ENCODE peak calls at places on chromosome 15, in seven cellular contexts. One of them, this sample, is unnamed.

GRCh38 chr15:92494791-92495190 is 101.1 kb downstream of the ST8SIA2 start:
- DNase-seq in A549: no peak
- DNase-seq in transverse colon: no peak
- DNase-seq in H1: no peak
- DNase-seq in esophagus muscularis mucosa: no peak
- DNase-seq in tibial nerve: no peak
- DNase-seq in ovary: no peak
- DNase-seq in this sample: no peak

GRCh38 chr15:41780266-41780665 is 6.0 kb downstream of the MAPKBP1 start:
- DNase-seq in transverse colon: no peak
- DNase-seq in tibial nerve: no peak
- DNase-seq in A549: no peak
- DNase-seq in ovary: no peak
- DNase-seq in H1: no peak
- DNase-seq in esophagus muscularis mucosa: peak; percentile 75
- DNase-seq in this sample: no peak

GRCh38 chr15:25481208-25481862 is 42.5 kb upstream of the UBE3A start:
- DNase-seq in transverse colon: peak; percentile 8
- DNase-seq in tibial nerve: no peak
- DNase-seq in A549: no peak
- DNase-seq in esophagus muscularis mucosa: no peak
- DNase-seq in H1: peak; percentile 65
- DNase-seq in ovary: peak; percentile 32
- DNase-seq in this sample: peak; percentile 36

GRCh38 chr15:31977812-31978662 is 52.3 kb upstream of the CHRNA7 start:
- DNase-seq in tibial nerve: peak; percentile 37
- DNase-seq in transverse colon: peak; percentile 69
- DNase-seq in A549: peak; percentile 69
- DNase-seq in esophagus muscularis mucosa: no peak
- DNase-seq in H1: no peak
- DNase-seq in ovary: peak; percentile 70
- DNase-seq in this sample: peak; percentile 86

GRCh38 chr15:67076147-67076843 is 10.9 kb downstream of the SMAD3 start:
- DNase-seq in ovary: no peak
- DNase-seq in esophagus muscularis mucosa: no peak
- DNase-seq in tibial nerve: no peak
- DNase-seq in transverse colon: no peak
- DNase-seq in H1: no peak
- DNase-seq in A549: peak; percentile 72
- DNase-seq in this sample: no peak

GRCh38 chr15:63532307-63532744 is 27.9 kb downstream of the USP3 start:
- DNase-seq in tibial nerve: no peak
- DNase-seq in H1: no peak
- DNase-seq in esophagus muscularis mucosa: no peak
- DNase-seq in A549: peak; percentile 37
- DNase-seq in transverse colon: no peak
- DNase-seq in ovary: no peak
- DNase-seq in this sample: no peak

GRCh38 chr15:75153084-75153483 is 48.6 kb upstream of the C15orf39 start:
- DNase-seq in A549: peak; percentile 84
- DNase-seq in esophagus muscularis mucosa: no peak
- DNase-seq in H1: no peak
- DNase-seq in tibial nerve: no peak
- DNase-seq in ovary: no peak
- DNase-seq in transverse colon: no peak
- DNase-seq in this sample: peak; percentile 42

GRCh38 chr15:62407216-62407615 is 242.1 kb upstream of the C2CD4B start:
- DNase-seq in A549: no peak
- DNase-seq in ovary: no peak
- DNase-seq in H1: no peak
- DNase-seq in tibial nerve: no peak
- DNase-seq in esophagus muscularis mucosa: no peak
- DNase-seq in transverse colon: no peak
- DNase-seq in this sample: no peak

GRCh38 chr15:29822100-29822684 is at the start of gene TJP1:
- DNase-seq in A549: peak; percentile 84
- DNase-seq in tibial nerve: peak; percentile 62
- DNase-seq in transverse colon: peak; percentile 81
- DNase-seq in H1: no peak
- DNase-seq in ovary: peak; percentile 89
- DNase-seq in esophagus muscularis mucosa: peak; percentile 93
- DNase-seq in this sample: peak; percentile 95

GRCh38 chr15:63291507-63291906 is 14.1 kb downstream of the APH1B start:
- DNase-seq in A549: peak; percentile 17
- DNase-seq in esophagus muscularis mucosa: no peak
- DNase-seq in H1: no peak
- DNase-seq in ovary: no peak
- DNase-seq in transverse colon: no peak
- DNase-seq in tibial nerve: no peak
- DNase-seq in this sample: no peak

GRCh38 chr15:39230205-39230916 is 350.5 kb upstream of the THBS1 start:
- DNase-seq in transverse colon: no peak
- DNase-seq in H1: no peak
- DNase-seq in tibial nerve: no peak
- DNase-seq in ovary: no peak
- DNase-seq in esophagus muscularis mucosa: no peak
- DNase-seq in A549: no peak
- DNase-seq in this sample: peak; percentile 34

GRCh38 chr15:86080302-86080701 is 631 bp downstream of the AGBL1 start:
- DNase-seq in ovary: no peak
- DNase-seq in transverse colon: no peak
- DNase-seq in esophagus muscularis mucosa: peak; percentile 77
- DNase-seq in A549: no peak
- DNase-seq in tibial nerve: no peak
- DNase-seq in H1: no peak
- DNase-seq in this sample: no peak

GRCh38 chr15:92797168-92798052 is 102.7 kb upstream of the CHD2 start:
- DNase-seq in ovary: no peak
- DNase-seq in transverse colon: no peak
- DNase-seq in A549: peak; percentile 84
- DNase-seq in tibial nerve: peak; percentile 95
- DNase-seq in H1: no peak
- DNase-seq in esophagus muscularis mucosa: no peak
- DNase-seq in this sample: peak; percentile 62

GRCh38 chr15:77032052-77032646 is 37.2 kb downstream of the PSTPIP1 start:
- DNase-seq in H1: no peak
- DNase-seq in tibial nerve: no peak
- DNase-seq in ovary: no peak
- DNase-seq in A549: no peak
- DNase-seq in esophagus muscularis mucosa: no peak
- DNase-seq in transverse colon: peak; percentile 7
- DNase-seq in this sample: peak; percentile 23

GRCh38 chr15:88048237-88048636 is 208.3 kb downstream of the NTRK3 start:
- DNase-seq in ovary: no peak
- DNase-seq in H1: no peak
- DNase-seq in A549: no peak
- DNase-seq in transverse colon: no peak
- DNase-seq in esophagus muscularis mucosa: no peak
- DNase-seq in tibial nerve: no peak
- DNase-seq in this sample: no peak

GRCh38 chr15:27019687-27020086 is 48.7 kb downstream of the GABRG3 start:
- DNase-seq in H1: no peak
- DNase-seq in transverse colon: no peak
- DNase-seq in tibial nerve: no peak
- DNase-seq in ovary: no peak
- DNase-seq in A549: no peak
- DNase-seq in esophagus muscularis mucosa: no peak
- DNase-seq in this sample: no peak

GRCh38 chr15:80698636-80699035 is 3.5 kb downstream of the ABHD17C start:
- DNase-seq in H1: no peak
- DNase-seq in esophagus muscularis mucosa: no peak
- DNase-seq in transverse colon: no peak
- DNase-seq in ovary: no peak
- DNase-seq in tibial nerve: no peak
- DNase-seq in A549: no peak
- DNase-seq in this sample: no peak

GRCh38 chr15:66780172-66780972 is 78.3 kb downstream of the SMAD6 start:
- DNase-seq in esophagus muscularis mucosa: no peak
- DNase-seq in tibial nerve: no peak
- DNase-seq in A549: peak; percentile 44
- DNase-seq in transverse colon: peak; percentile 62
- DNase-seq in ovary: no peak
- DNase-seq in H1: no peak
- DNase-seq in this sample: no peak

GRCh38 chr15:79479616-79480015 is 47.5 kb downstream of the MINAR1 start:
- DNase-seq in transverse colon: no peak
- DNase-seq in A549: no peak
- DNase-seq in esophagus muscularis mucosa: peak; percentile 90
- DNase-seq in ovary: no peak
- DNase-seq in tibial nerve: no peak
- DNase-seq in H1: no peak
- DNase-seq in this sample: no peak

GRCh38 chr15:74977599-74977998 is 17.8 kb upstream of the SCAMP5 start:
- DNase-seq in esophagus muscularis mucosa: no peak
- DNase-seq in transverse colon: no peak
- DNase-seq in H1: no peak
- DNase-seq in A549: no peak
- DNase-seq in tibial nerve: no peak
- DNase-seq in ovary: no peak
- DNase-seq in this sample: no peak

GRCh38 chr15:100934166-100934565 is 15.0 kb downstream of the LRRK1 start:
- DNase-seq in tibial nerve: no peak
- DNase-seq in transverse colon: no peak
- DNase-seq in esophagus muscularis mucosa: no peak
- DNase-seq in H1: no peak
- DNase-seq in ovary: no peak
- DNase-seq in A549: no peak
- DNase-seq in this sample: no peak

GRCh38 chr15:52529289-52529929 is 729 bp upstream of the MYO5A start:
- DNase-seq in transverse colon: peak; percentile 20
- DNase-seq in A549: peak; percentile 15
- DNase-seq in ovary: no peak
- DNase-seq in tibial nerve: no peak
- DNase-seq in H1: no peak
- DNase-seq in esophagus muscularis mucosa: no peak
- DNase-seq in this sample: no peak
- TF ChIP-seq EP300 in transverse colon: no peak
- TF ChIP-seq EP300 in A549: no peak
- TF ChIP-seq EP300 in ovary: no peak
- TF ChIP-seq EP300 in tibial nerve: no peak
- TF ChIP-seq EP300 in H1: no peak
- TF ChIP-seq EP300 in esophagus muscularis mucosa: no peak
- TF ChIP-seq EP300 in this sample: no peak

DNA sequence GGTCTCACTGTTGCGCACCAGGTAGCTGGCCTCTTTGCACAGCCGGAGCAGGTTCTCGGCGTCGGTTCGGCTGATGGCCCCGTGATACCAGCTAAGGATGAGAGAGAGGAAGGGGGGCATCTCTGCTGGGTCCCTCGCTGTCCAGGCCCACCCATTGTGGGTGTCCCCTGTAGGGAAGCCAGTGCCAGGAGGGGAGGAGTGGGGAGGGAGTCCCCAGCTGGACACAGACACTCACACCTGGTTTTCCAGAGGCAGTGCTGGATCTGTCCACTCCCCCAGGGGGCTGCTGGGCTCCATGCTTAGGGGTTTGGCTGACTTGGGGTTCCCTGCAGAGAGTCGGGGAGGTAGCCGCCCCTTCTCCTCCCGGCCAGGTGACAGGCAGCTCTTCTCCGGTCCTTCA is 15.9 kb downstream of the SHF start:
- DNase-seq in transverse colon: no peak
- DNase-seq in A549: no peak
- DNase-seq in esophagus muscularis mucosa: no peak
- DNase-seq in tibial nerve: no peak
- DNase-seq in ovary: no peak
- DNase-seq in H1: no peak
- DNase-seq in this sample: no peak
- H3K4me1 ChIP-seq in transverse colon: no peaks in the 10 kb centered on the region
- H3K4me1 ChIP-seq in A549: no peaks in the 10 kb centered on the region
- H3K4me1 ChIP-seq in esophagus muscularis mucosa: no peaks in the 10 kb centered on the region
- H3K4me1 ChIP-seq in tibial nerve: no peaks in the 10 kb centered on the region
- H3K4me1 ChIP-seq in ovary: no peaks in the 10 kb centered on the region
- H3K4me1 ChIP-seq in H1: no peaks in the 10 kb centered on the region
- H3K4me1 ChIP-seq in this sample: no peaks in the 10 kb centered on the region

GRCh38 chr15:90142216-90143175 is 40.2 kb upstream of the IDH2 start:
- DNase-seq in A549: no peak
- DNase-seq in H1: no peak
- DNase-seq in tibial nerve: no peak
- DNase-seq in esophagus muscularis mucosa: no peak
- DNase-seq in transverse colon: no peak
- DNase-seq in ovary: no peak
- DNase-seq in this sample: no peak

GRCh38 chr15:90141646-90142045 is 39.4 kb upstream of the IDH2 start:
- DNase-seq in esophagus muscularis mucosa: no peak
- DNase-seq in H1: no peak
- DNase-seq in ovary: no peak
- DNase-seq in A549: no peak
- DNase-seq in transverse colon: no peak
- DNase-seq in tibial nerve: no peak
- DNase-seq in this sample: no peak

GRCh38 chr15:90145761-90146160 is 43.5 kb upstream of the IDH2 start:
- DNase-seq in A549: no peak
- DNase-seq in esophagus muscularis mucosa: no peak
- DNase-seq in H1: no peak
- DNase-seq in transverse colon: no peak
- DNase-seq in tibial nerve: no peak
- DNase-seq in ovary: no peak
- DNase-seq in this sample: no peak

GRCh38 chr15:90145259-90145658 is 43.0 kb upstream of the IDH2 start:
- DNase-seq in esophagus muscularis mucosa: no peak
- DNase-seq in H1: no peak
- DNase-seq in transverse colon: no peak
- DNase-seq in tibial nerve: no peak
- DNase-seq in A549: no peak
- DNase-seq in ovary: no peak
- DNase-seq in this sample: peak; percentile 72

GRCh38 chr15:90143176-90143655 is 40.9 kb upstream of the IDH2 start:
- DNase-seq in ovary: peak; percentile 57
- DNase-seq in transverse colon: peak; percentile 85
- DNase-seq in A549: peak; percentile 88
- DNase-seq in H1: peak; percentile 58
- DNase-seq in tibial nerve: no peak
- DNase-seq in esophagus muscularis mucosa: no peak
- DNase-seq in this sample: peak; percentile 93
- TF ChIP-seq EP300 in ovary: no peak
- TF ChIP-seq EP300 in transverse colon: no peak
- TF ChIP-seq EP300 in A549: no peak
- TF ChIP-seq EP300 in H1: no peak
- TF ChIP-seq EP300 in tibial nerve: no peak
- TF ChIP-seq EP300 in esophagus muscularis mucosa: no peak
- TF ChIP-seq EP300 in this sample: peak; percentile 91

GRCh38 chr15:44711356-44712107 is at the start of gene B2M:
- DNase-seq in H1: peak; percentile 83
- DNase-seq in tibial nerve: peak; percentile 99
- DNase-seq in A549: peak; percentile 92
- DNase-seq in transverse colon: peak; percentile 97
- DNase-seq in ovary: peak; percentile 97
- DNase-seq in esophagus muscularis mucosa: peak; percentile 100
- DNase-seq in this sample: peak; percentile 93

GRCh38 chr15:44712108-44713005 is 1.0 kb downstream of the B2M start:
- DNase-seq in tibial nerve: peak; percentile 88
- DNase-seq in H1: no peak
- DNase-seq in esophagus muscularis mucosa: peak; percentile 94
- DNase-seq in ovary: peak; percentile 67
- DNase-seq in transverse colon: peak; percentile 80
- DNase-seq in A549: peak; percentile 71
- DNase-seq in this sample: peak; percentile 41

GRCh38 chr15:44715142-44715796 is 4.0 kb downstream of the B2M start:
- DNase-seq in A549: no peak
- DNase-seq in tibial nerve: no peak
- DNase-seq in esophagus muscularis mucosa: no peak
- DNase-seq in H1: no peak
- DNase-seq in transverse colon: no peak
- DNase-seq in ovary: no peak
- DNase-seq in this sample: no peak

GRCh38 chr15:44711089-44711355 is at the start of gene PATL2:
- DNase-seq in A549: no peak
- DNase-seq in H1: no peak
- DNase-seq in ovary: no peak
- DNase-seq in transverse colon: no peak
- DNase-seq in tibial nerve: no peak
- DNase-seq in esophagus muscularis mucosa: no peak
- DNase-seq in this sample: no peak

GRCh38 chr15:44713006-44713966 is 2.0 kb downstream of the B2M start:
- DNase-seq in esophagus muscularis mucosa: no peak
- DNase-seq in tibial nerve: no peak
- DNase-seq in ovary: no peak
- DNase-seq in H1: no peak
- DNase-seq in A549: peak; percentile 60
- DNase-seq in transverse colon: no peak
- DNase-seq in this sample: peak; percentile 52
- H3K4me1 ChIP-seq in esophagus muscularis mucosa: peaks cover 38% of the 10 kb centered on the region
- H3K4me1 ChIP-seq in tibial nerve: peaks cover 44% of the 10 kb centered on the region
- H3K4me1 ChIP-seq in ovary: peaks cover 3% of the 10 kb centered on the region
- H3K4me1 ChIP-seq in H1: no peaks in the 10 kb centered on the region
- H3K4me1 ChIP-seq in A549: peaks cover 5% of the 10 kb centered on the region
- H3K4me1 ChIP-seq in transverse colon: peaks cover 74% of the 10 kb centered on the region
- H3K4me1 ChIP-seq in this sample: no peaks in the 10 kb centered on the region

This sample was measured in SK-N-SH.